ENCODE peak calls at places on chromosomes 13 and 19, in eight cellular contexts. N is GM23248; E is CD8-positive, alpha-beta T cell; K is mammary epithelial cell; D is fibroblast of lung; V is psoas muscle; C is left ventricle myocardium inferior; P is Peyer's patch. A is an unnamed sample.
A peak's percentile ranks its signal among the peaks of the same experiment; 100 is the strongest.

GRCh38 chr13:113861433-113862030 is 2.3 kb downstream of the GAS6 start:
- DNase-seq in E (no peak), C (no peak), K (peak; percentile 82), N (no peak), P (no peak), D (no peak), V (peak; percentile 48), A (no peak)

GRCh38 chr19:29942404-29943261 is 594 bp downstream of the URI1 start:
- DNase-seq in N (peak; percentile 44), K (peak; percentile 52), P (peak; percentile 90), V (peak; percentile 79), C (peak; percentile 65), D (peak; percentile 36), E (peak; percentile 68), A (peak; percentile 76)

GRCh38 chr19:30856376-30856775 is 484.2 kb downstream of the ZNF536 start:
- DNase-seq in N (no peak), E (no peak), V (no peak), K (no peak), P (no peak), D (no peak), C (no peak), A (no peak)

GRCh38 chr19:28454083-28454482 is 758.9 kb downstream of the UQCRFS1 start:
- DNase-seq in E (no peak), C (no peak), N (peak; percentile 38), K (peak; percentile 38), D (peak; percentile 76), V (no peak), P (no peak), A (no peak)

GRCh38 chr13:111006508-111007031 is 91.7 kb upstream of the ANKRD10 start:
- DNase-seq in C (peak; percentile 83), V (peak; percentile 81), P (peak; percentile 66), N (peak; percentile 95), E (no peak), D (peak; percentile 94), K (no peak), A (no peak)

GRCh38 chr19:18833849-18834643 is 2.3 kb downstream of the UPF1 start:
- DNase-seq in P (no peak), K (no peak), N (peak; percentile 46), E (no peak), V (no peak), C (no peak), D (no peak), A (no peak)

GRCh38 chr13:111412251-111412650 is 91.8 kb downstream of the TEX29 start:
- DNase-seq in C (no peak), K (no peak), V (no peak), E (no peak), P (no peak), D (no peak), N (no peak), A (no peak)

GRCh38 chr19:18514800-18515682 is 6.8 kb downstream of the ELL start:
- DNase-seq in P (peak; percentile 92), C (peak; percentile 51), K (no peak), V (no peak), N (peak; percentile 75), D (no peak), E (peak; percentile 28), A (peak; percentile 98)

GRCh38 chr19:2047449-2048103 is 3.5 kb downstream of the MKNK2 start:
- DNase-seq in D (no peak), K (no peak), P (peak; percentile 87), C (no peak), N (peak; percentile 58), V (peak; percentile 93), E (peak; percentile 47), A (peak; percentile 83)

GRCh38 chr19:55472463-55472862 is 4.0 kb upstream of the ZNF628 start:
- DNase-seq in N (peak; percentile 67), E (no peak), C (no peak), D (peak; percentile 90), K (peak; percentile 75), P (no peak), V (no peak), A (peak; percentile 13)

GRCh38 chr19:54188224-54188871 is 1.0 kb downstream of the MBOAT7 start:
- DNase-seq in D (peak; percentile 84), C (no peak), N (peak; percentile 75), K (peak; percentile 53), V (no peak), E (peak; percentile 46), P (peak; percentile 71), A (no peak)

GRCh38 chr19:29622191-29623070 is 16.3 kb downstream of the POP4 start:
- DNase-seq in C (no peak), P (no peak), K (no peak), D (no peak), N (no peak), V (peak; percentile 29), E (peak; percentile 49), A (no peak)

GRCh38 chr19:1566392-1567115 is 1.6 kb downstream of the MEX3D start:
- DNase-seq in N (peak; percentile 90), K (peak; percentile 77), C (peak; percentile 68), V (peak; percentile 75), P (peak; percentile 61), D (peak; percentile 87), E (no peak), A (no peak)

DNA sequence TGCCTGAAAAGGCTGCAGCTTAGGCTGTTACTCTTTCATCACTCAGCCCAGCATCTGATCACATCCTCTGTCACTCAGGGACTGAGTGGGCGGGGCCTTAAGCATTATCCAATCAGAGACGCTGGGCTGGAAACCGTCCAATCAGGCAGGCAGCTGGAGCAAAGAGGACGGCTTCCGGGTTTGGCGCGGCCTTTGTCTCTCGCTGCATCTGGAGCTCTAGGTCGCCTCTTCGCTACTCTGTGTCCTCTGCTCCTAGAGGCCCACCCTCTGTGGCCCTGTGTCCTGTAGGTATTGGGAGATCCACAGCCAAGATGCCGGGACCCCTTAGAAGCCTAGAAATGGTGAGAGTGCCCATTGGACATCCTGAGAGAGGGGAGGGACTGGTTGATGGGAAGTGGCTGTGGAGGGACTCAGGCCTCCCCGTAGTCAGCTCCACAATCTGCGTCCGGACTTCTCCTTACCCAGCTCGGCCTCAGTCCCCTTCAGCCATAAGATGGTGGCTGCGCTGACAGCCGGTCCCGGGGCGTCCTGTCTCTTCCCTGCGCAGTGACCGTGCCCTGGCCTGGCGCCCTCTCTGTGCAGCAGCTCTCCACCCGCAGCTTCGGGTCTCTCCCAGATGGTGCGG is at the start of gene ZNF486:
- DNase-seq in D (peak; percentile 93), C (peak; percentile 96), K (peak; percentile 94), N (peak; percentile 99), P (peak; percentile 98), V (peak; percentile 95), E (peak; percentile 90), A (peak; percentile 82)
- H3K36me3 ChIP-seq in D (peaks cover 2% of the 10 kb centered on the region), C (peaks cover 19% of the 10 kb centered on the region), K (no peaks in the 10 kb centered on the region), N (peaks cover 5% of the 10 kb centered on the region), P (no peaks in the 10 kb centered on the region), V (no peaks in the 10 kb centered on the region), E (no peaks in the 10 kb centered on the region), A (no peaks in the 10 kb centered on the region)

DNA sequence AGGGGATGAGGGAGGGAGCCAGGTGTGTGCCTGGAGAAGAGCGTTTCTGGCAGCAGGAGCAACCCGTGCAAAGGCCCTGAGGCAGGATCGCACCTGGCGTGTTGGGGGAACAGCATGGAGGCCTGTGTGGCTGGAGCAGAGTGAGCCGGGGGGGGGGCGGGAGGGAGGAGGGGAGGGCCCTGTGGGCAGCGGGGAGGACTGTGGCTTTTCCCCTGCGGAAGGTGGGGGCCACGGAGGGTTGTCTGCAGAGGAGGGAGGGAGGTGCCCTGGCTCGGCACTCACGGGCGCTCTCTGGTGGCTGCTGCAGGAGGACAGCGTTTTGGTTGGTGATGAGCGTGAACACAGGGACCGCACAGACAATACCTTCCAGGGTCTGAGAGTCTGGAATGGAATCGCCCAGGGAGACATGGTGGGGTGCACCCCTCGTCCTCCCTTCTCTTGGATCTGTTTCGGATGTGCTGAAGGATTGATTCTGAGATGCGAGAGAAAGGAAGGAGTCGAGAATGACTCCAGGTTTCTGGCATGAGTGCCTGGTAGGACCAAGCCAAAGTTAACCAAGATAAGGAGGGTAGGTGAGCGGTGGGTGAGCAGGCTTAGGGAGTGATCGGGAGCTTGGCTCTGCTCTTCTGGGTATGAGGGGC is 6.5 kb downstream of the RAB11B start:
- DNase-seq in V (peak; percentile 83), D (peak; percentile 42), P (peak; percentile 84), N (peak; percentile 77), E (peak; percentile 69), C (peak; percentile 71), K (peak; percentile 55), A (no peak)
- H3K27ac ChIP-seq in V (no peak overlapping the region), D (no peak overlapping the region), P (no peak overlapping the region), N (no peak overlapping the region), E (peak overlapping the region; percentile 15), C (peak overlapping the region; percentile 37), K (peak overlapping the region; percentile 42), A (no peak overlapping the region)

DNA sequence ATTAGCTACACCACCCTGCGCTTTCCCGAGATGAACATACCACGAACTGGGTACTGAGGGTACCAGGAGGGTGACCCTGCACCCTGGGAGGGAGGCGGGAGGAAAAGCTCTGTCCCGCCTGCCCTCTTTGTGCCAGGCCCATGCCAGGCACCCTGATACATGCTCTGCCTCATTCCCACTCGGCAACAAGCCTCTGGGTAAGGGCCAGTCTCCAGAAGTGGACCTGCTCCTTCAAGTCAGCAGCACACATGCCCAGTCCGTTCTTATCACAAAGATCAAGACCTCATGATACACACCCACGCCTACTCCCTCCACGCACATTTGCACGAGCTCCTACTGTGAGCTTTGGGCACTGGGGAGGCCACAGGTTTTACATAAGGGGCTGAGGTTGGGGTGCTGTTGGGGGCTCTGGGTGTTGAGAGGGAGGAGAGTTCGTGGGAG is 2.0 kb upstream of the FFAR1 start:
- DNase-seq in E (no peak), P (peak; percentile 45), V (no peak), N (no peak), K (no peak), D (no peak), C (no peak), A (peak; percentile 35)
- H3K4me1 ChIP-seq in E (peaks cover 23% of the 10 kb centered on the region), P (no peaks in the 10 kb centered on the region), V (no peaks in the 10 kb centered on the region), N (no peaks in the 10 kb centered on the region), K (no peaks in the 10 kb centered on the region), D (no peaks in the 10 kb centered on the region), C (no peaks in the 10 kb centered on the region), A (no peaks in the 10 kb centered on the region)

GRCh38 chr13:109722068-109722467 is 64.3 kb downstream of the IRS2 start:
- DNase-seq in N (no peak), D (no peak), K (no peak), P (no peak), C (no peak), V (no peak), E (no peak), A (no peak)

GRCh38 chr13:109725297-109725696 is 61.1 kb downstream of the IRS2 start:
- DNase-seq in P (no peak), K (no peak), C (no peak), E (no peak), V (no peak), N (no peak), D (no peak), A (no peak)

GRCh38 chr13:109723046-109723445 is 63.3 kb downstream of the IRS2 start:
- DNase-seq in N (no peak), V (no peak), E (no peak), P (no peak), K (no peak), D (no peak), C (no peak), A (no peak)

GRCh38 chr13:109725995-109726637 is 60.3 kb downstream of the IRS2 start:
- DNase-seq in P (no peak), C (no peak), E (no peak), D (no peak), V (no peak), N (no peak), K (no peak), A (no peak)

DNA sequence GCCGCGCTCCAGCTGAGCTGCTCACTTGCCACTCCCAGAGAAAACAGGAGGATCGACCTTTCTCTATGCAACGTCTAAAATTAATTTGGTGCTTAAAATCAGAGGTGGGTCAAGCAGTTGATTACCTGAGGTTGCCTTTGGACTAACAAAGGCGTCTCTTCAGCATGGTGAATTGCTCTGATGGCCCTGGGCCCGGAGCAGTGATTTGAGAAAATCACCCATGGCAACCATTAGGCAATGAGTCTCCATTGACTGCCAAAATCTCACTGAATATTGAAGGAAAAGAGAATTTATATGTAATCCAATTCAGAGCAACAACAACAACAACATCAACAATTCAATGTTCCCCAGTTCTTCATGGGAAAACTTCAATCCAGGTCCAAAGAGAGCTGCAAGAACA is 61.8 kb downstream of the IRS2 start:
- DNase-seq in C (no peak), K (no peak), P (no peak), V (no peak), D (no peak), N (no peak), E (no peak), A (no peak)
- H3K36me3 ChIP-seq in C (no peaks in the 10 kb centered on the region), K (no peaks in the 10 kb centered on the region), P (no peaks in the 10 kb centered on the region), V (no peaks in the 10 kb centered on the region), D (no peaks in the 10 kb centered on the region), N (no peaks in the 10 kb centered on the region), E (no peaks in the 10 kb centered on the region), A (no peaks in the 10 kb centered on the region)

A was measured in right lobe of liver.